ENCODE peak calls at places on chromosomes 3 and 15, in seven cellular contexts. T is T-helper 9 cell; K is mesenteric fat pad; R is AG04450; O is stimulated activated naive CD4-positive, alpha-beta T cell; Z is activated T-cell treated with anti-CD3 and anti-CD28 coated beads, Interleukin-2, amount 50 U/mL, for 72 hours; M is GM12865. D is an unnamed sample.
A peak's percentile ranks its signal among the peaks of the same experiment; 100 is the strongest.

GRCh38 chr3:111723293-111723963 is 128.3 kb upstream of the ZBED2 start:
- DNase-seq in R (peak; percentile 47), O (no peak), K (no peak), Z (no peak), M (peak; percentile 41), T (no peak), D (peak; percentile 77)

GRCh38 chr3:159829056-159829995 is 159.3 kb upstream of the IL12A start:
- DNase-seq in K (no peak), R (no peak), T (no peak), O (no peak), Z (no peak), M (no peak), D (peak; percentile 97)

GRCh38 chr15:100614918-100615317 is 12.5 kb downstream of the ASB7 start:
- DNase-seq in K (no peak), Z (no peak), M (no peak), O (no peak), R (no peak), T (no peak), D (no peak)

GRCh38 chr15:56568466-56569167 is 103.7 kb upstream of the MNS1 start:
- DNase-seq in R (no peak), M (no peak), T (no peak), O (no peak), K (no peak), Z (no peak), D (peak; percentile 26)

GRCh38 chr15:62786123-62786825 is 256.3 kb upstream of the TPM1 start:
- DNase-seq in M (no peak), R (no peak), O (no peak), T (no peak), K (no peak), Z (no peak), D (no peak)

GRCh38 chr3:170346481-170347125 is 10.9 kb upstream of the SKIL start:
- DNase-seq in O (no peak), K (no peak), M (no peak), Z (no peak), T (no peak), R (no peak), D (no peak)

GRCh38 chr15:74036271-74037170 is 42.0 kb downstream of the PML start:
- DNase-seq in T (no peak), O (no peak), Z (no peak), R (peak; percentile 30), M (no peak), K (no peak), D (peak; percentile 44)

GRCh38 chr3:189720746-189721426 is 89.7 kb downstream of the TP63 start:
- DNase-seq in K (no peak), O (no peak), M (no peak), T (no peak), Z (no peak), R (no peak), D (no peak)

GRCh38 chr15:65266469-65266868 is 20.2 kb downstream of the PARP16 start:
- DNase-seq in M (no peak), K (no peak), Z (no peak), T (no peak), O (no peak), R (no peak), D (no peak)

GRCh38 chr3:86958534-86958933 is 32.4 kb downstream of the VGLL3 start:
- DNase-seq in R (peak; percentile 80), Z (no peak), M (no peak), T (no peak), K (no peak), O (no peak), D (peak; percentile 65)

GRCh38 chr3:143315766-143316165 is 196.2 kb downstream of the CHST2 start:
- DNase-seq in R (no peak), M (no peak), O (no peak), Z (no peak), K (no peak), T (no peak), D (no peak)